ENCODE peak calls at places on chromosomes 16 and 17, in five cellular contexts. A is GM23248, U is SK-N-SH, N is neural progenitor cell, I is hepatocyte. L is an unnamed sample. For H3K4me1, the result is how much of the 10 kb centered on the place peaks cover.

GRCh38 chr16:70394853-70395252 is 44.0 kb downstream of the ST3GAL2 start:
- DNase-seq in A (no peak), N (no peak), U (no peak), I (no peak), L (no peak)

GRCh38 chr16:74521691-74522090 is 85.2 kb downstream of the GLG1 start:
- DNase-seq in I (peak), U (peak), N (no peak), A (peak), L (no peak)

GRCh38 chr17:56468840-56469239 is 124.7 kb upstream of the NOG start:
- DNase-seq in U (no peak), I (no peak), N (no peak), A (no peak), L (no peak)

GRCh38 chr17:79658811-79659207 is 48.0 kb upstream of the RBFOX3 start:
- DNase-seq in U (peak), A (peak), N (peak), I (peak), L (peak)

GRCh38 chr16:89320717-89321501 is 103.4 kb downstream of the ZNF778 start:
- DNase-seq in U (no peak), A (peak), N (peak), I (peak), L (no peak)

GRCh38 chr17:73493212-73493814 is 150.9 kb downstream of the SDK2 start:
- DNase-seq in A (no peak), I (no peak), U (peak), N (no peak), L (no peak)

GRCh38 chr16:11632455-11632921 is 35.8 kb upstream of the SNN start:
- DNase-seq in A (peak), U (no peak), I (peak), N (peak), L (no peak)

GRCh38 chr16:4882261-4882632 is 35.0 kb downstream of the UBN1 start:
- DNase-seq in I (peak), U (peak), N (no peak), A (peak), L (no peak)

GRCh38 chr17:69779378-69780214 is 295.4 kb upstream of the KCNJ16 start:
- DNase-seq in A (no peak), N (no peak), I (no peak), U (no peak), L (no peak)

GRCh38 chr17:79630821-79631639 is 20.2 kb upstream of the RBFOX3 start:
- DNase-seq in I (no peak), A (no peak), N (no peak), U (peak), L (no peak)

GRCh38 chr16:2776500-2777139 is 460 bp downstream of the ELOB start:
- DNase-seq in A (peak), U (no peak), N (peak), I (peak), L (peak)

GRCh38 chr17:1755252-1755992 is 6.4 kb upstream of the SERPINF1 start:
- DNase-seq in N (no peak), I (no peak), U (peak), A (no peak), L (no peak)

GRCh38 chr16:79601092-79601977 is 798 bp upstream of the MAF start:
- DNase-seq in U (peak), N (peak), A (peak), I (peak), L (no peak)

GRCh38 chr16:87196229-87196628 is 121.0 kb downstream of the C16orf95 start:
- DNase-seq in A (no peak), U (no peak), I (no peak), N (no peak), L (no peak)

GRCh38 chr17:45408611-45409421 is 23.9 kb downstream of the ARHGAP27 start:
- DNase-seq in A (no peak), N (no peak), U (no peak), I (no peak), L (no peak)

GRCh38 chr17:79335456-79335855 is 260.8 kb downstream of the ENGASE start:
- DNase-seq in N (no peak), A (no peak), U (no peak), I (no peak), L (no peak)

GRCh38 chr16:26070595-26071170 is 378.9 kb downstream of the HS3ST4 start:
- DNase-seq in U (no peak), N (no peak), A (no peak), I (peak), L (no peak)

GRCh38 chr16:5065368-5065767 is 388 bp downstream of the C16orf89 start:
- DNase-seq in I (no peak), N (no peak), U (no peak), A (no peak), L (no peak)

GRCh38 chr17:82200743-82201497 is 11.7 kb downstream of the CCDC57 start:
- DNase-seq in A (no peak), N (no peak), U (peak), I (no peak), L (no peak)

GRCh38 chr17:45722161-45722560 is 62.0 kb upstream of the CRHR1 start:
- DNase-seq in A (peak), N (peak), U (peak), I (peak), L (no peak)

GRCh38 chr17:82655523-82655922 is 7.3 kb upstream of the WDR45B start:
- DNase-seq in I (peak), N (no peak), U (no peak), A (no peak), L (no peak)

GRCh38 chr16:87234601-87235000 is 82.6 kb downstream of the C16orf95 start:
- DNase-seq in I (no peak), A (no peak), N (no peak), U (no peak), L (no peak)

GRCh38 chr17:64130559-64131001 is 636 bp upstream of the ERN1 start:
- DNase-seq in I (no peak), N (no peak), A (peak), U (no peak), L (peak)

GRCh38 chr17:71380535-71380934 is 740.3 kb upstream of the SOX9 start:
- DNase-seq in A (no peak), I (no peak), N (no peak), U (no peak), L (no peak)

GRCh38 chr17:49995055-49995738 is at the start of gene DLX3:
- DNase-seq in N (peak), U (peak), I (peak), A (peak), L (no peak)
- TF ChIP-seq EZH2phosphoT487 in N (no peak), U (no peak), I (no peak), A (no peak), L (no peak)

DNA sequence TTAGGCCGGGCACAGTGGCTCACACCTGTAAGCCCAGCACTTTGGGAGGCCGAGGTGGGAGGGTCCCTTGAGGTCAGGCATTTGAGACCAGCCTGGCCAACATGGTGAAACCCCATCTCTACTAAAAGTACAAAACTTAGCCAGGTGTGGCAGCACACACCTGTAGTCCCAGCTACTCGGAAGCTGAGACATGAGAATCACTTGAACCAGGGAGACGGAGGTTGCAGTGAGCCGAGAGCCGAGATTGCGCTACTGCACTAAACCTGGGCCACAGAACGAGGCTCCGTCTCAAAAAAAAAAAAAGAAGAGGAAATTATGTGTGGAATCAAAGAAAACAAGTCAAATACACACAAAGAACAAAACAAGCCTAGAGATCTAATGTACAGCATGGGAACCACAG is 16.1 kb upstream of the MPRIP start:
- DNase-seq in I (no peak), A (no peak), N (no peak), U (no peak), L (no peak)
- H3K4me1 ChIP-seq in I (under half), A (under half), N (under half), U (under half), L (under half)

GRCh38 chr16:67709050-67709449 is 10.1 kb downstream of the GFOD2 start:
- DNase-seq in A (no peak), N (no peak), I (no peak), U (no peak), L (no peak)

GRCh38 chr16:67704110-67704509 is 15.0 kb downstream of the GFOD2 start:
- DNase-seq in N (no peak), I (no peak), A (no peak), U (no peak), L (no peak)

GRCh38 chr16:67707790-67708189 is 11.3 kb downstream of the GFOD2 start:
- DNase-seq in U (no peak), A (no peak), I (no peak), N (no peak), L (no peak)

GRCh38 chr16:67707210-67707609 is 11.9 kb downstream of the GFOD2 start:
- DNase-seq in A (no peak), U (no peak), N (no peak), I (no peak), L (no peak)

GRCh38 chr16:67708368-67708771 is 10.7 kb downstream of the GFOD2 start:
- DNase-seq in N (no peak), A (peak), U (no peak), I (no peak), L (no peak)
- TF ChIP-seq EZH2phosphoT487 in N (no peak), A (no peak), U (no peak), I (no peak), L (no peak)

GRCh38 chr16:53611151-53611802 is 92.4 kb downstream of the RPGRIP1L start:
- DNase-seq in U (no peak), A (no peak), N (no peak), I (no peak), L (no peak)
- H3K4me1 ChIP-seq in U (under half), A (under half), N (under half), I (under half), L (under half)

DNA sequence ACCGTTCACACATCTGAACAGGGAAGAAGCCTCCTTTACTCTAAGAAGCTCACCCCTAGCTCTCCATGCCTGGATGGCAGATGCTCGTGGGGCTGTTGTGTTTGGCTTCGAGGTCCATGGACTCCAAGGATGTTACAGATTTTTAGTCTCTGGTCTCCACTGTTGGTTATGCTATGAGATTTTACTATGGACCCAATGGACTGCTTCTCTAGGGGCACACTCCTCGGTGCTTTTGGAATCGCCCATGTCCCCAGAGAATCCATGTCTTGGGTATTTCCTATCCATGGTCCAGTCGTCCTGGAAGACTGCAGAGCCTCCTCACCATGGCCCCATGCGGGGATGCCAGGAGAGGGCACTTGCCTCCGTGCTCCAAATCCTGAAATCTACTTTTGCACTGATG is 83.4 kb downstream of the KCNJ12 start:
- DNase-seq in I (no peak), U (no peak), A (no peak), N (no peak), L (no peak)
- TF ChIP-seq EZH2phosphoT487 in I (no peak), U (no peak), A (no peak), N (no peak), L (no peak)

GRCh38 chr16:67246081-67246944 is 968 bp downstream of the FHOD1 start:
- DNase-seq in N (peak), I (peak), A (peak), U (peak), L (peak)

GRCh38 chr16:67248401-67249177 is at the start of gene SLC9A5:
- DNase-seq in U (peak), A (peak), I (peak), N (peak), L (peak)

GRCh38 chr16:67246945-67247697 is at the start of gene FHOD1:
- DNase-seq in U (peak), A (peak), I (peak), N (peak), L (peak)

GRCh38 chr16:67249178-67249759 is 490 bp downstream of the SLC9A5 start:
- DNase-seq in A (peak), N (no peak), U (no peak), I (no peak), L (no peak)

DNA sequence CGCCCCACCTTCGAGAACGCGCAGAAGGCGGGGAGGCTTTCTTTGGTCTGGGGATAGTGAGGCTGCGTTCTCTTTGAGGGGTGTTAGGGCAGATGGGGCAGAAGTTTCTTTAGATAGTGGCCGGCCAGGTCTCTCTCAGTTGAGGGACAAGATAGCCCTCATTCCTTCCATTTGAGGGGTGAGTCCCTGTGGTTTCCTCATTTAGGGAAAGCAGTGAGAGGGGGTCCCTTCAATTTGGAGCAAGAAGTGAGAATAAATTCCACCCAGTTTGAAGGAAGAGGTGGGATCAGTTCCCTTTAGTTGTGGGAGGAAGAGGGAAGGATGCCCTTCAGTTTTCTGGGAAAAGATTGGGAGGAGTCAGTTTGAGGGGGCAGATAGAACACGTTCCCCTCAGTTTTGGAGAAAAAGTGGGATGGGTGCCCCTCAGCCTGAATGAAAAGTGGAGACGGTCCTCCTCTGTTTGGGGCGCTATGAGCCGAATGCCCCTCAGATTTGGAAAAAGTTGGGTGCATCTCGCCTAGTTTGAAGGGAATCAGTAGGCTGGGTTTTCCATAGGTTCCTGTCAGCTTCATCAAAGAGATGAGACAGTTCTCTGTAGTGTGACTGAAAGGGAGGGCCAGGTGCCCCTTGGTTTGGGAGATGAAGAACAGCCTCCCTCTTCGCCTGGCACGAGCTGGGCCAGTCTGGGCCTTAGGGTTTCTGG is 568 bp upstream of the FHOD1 start:
- DNase-seq in N (no peak), A (no peak), I (no peak), U (no peak), L (no peak)
- H3K4me1 ChIP-seq in N (under half), A (under half), I (under half), U (under half), L (under half)

GRCh38 chr16:67257486-67258159 is 8.8 kb downstream of the SLC9A5 start:
- DNase-seq in U (no peak), A (peak), I (no peak), N (no peak), L (no peak)
- TF ChIP-seq EZH2phosphoT487 in U (no peak), A (no peak), I (no peak), N (no peak), L (no peak)

GRCh38 chr17:72425796-72426173 is 305.0 kb downstream of the SOX9 start:
- DNase-seq in U (no peak), I (no peak), A (no peak), N (no peak), L (no peak)
- H3K4me1 ChIP-seq in U (under half), I (half or more), A (under half), N (under half), L (under half)

GRCh38 chr16:60230666-60231065 is 1496.5 kb upstream of the GOT2 start:
- DNase-seq in N (no peak), I (no peak), U (no peak), A (no peak), L (no peak)
- TF ChIP-seq EZH2phosphoT487 in N (no peak), I (no peak), U (no peak), A (no peak), L (no peak)

GRCh38 chr17:81044764-81045589 is 10.0 kb downstream of the BAIAP2 start:
- DNase-seq in U (peak), N (no peak), I (peak), A (peak), L (no peak)
- H3K4me1 ChIP-seq in U (under half), N (under half), I (under half), A (under half), L (under half)